ENCODE peak calls at places on chromosomes 6 and 20, in ten cellular contexts. V is midbrain; N is stimulated activated CD4-positive, alpha-beta T cell treated with anti-CD3 and anti-CD28 coated beads, Interleukin-4, amount 100 ng/mL, for 24 hours; Z is T-cell; A is colonic mucosa; W is Right ventricle myocardium superior; I is SJSA1; U is HL-60; R is stimulated activated CD8-positive, alpha-beta memory T cell treated with anti-CD3 and anti-CD28 coated beads, Interleukin-4, amount 100 ng/mL, for 24 hours; X is fibroblast of pulmonary artery. T is an unnamed sample.
A peak's percentile ranks its signal among the peaks of the same experiment; 100 is the strongest.

GRCh38 chr6:1497593-1498105 is 108.3 kb downstream of the FOXF2 start:
- DNase-seq in V (peak; percentile 44), N (no peak), Z (no peak), A (no peak), W (peak; percentile 75), I (no peak), U (no peak), R (no peak), X (no peak), T (no peak)

GRCh38 chr6:8084586-8084985 is 17.8 kb downstream of the EEF1E1 start:
- DNase-seq in V (no peak), N (no peak), Z (no peak), A (no peak), W (no peak), I (no peak), U (no peak), R (no peak), X (peak; percentile 34), T (no peak)

GRCh38 chr6:26536571-26537159 is 1.5 kb upstream of the HMGN4 start:
- DNase-seq in V (peak; percentile 22), N (peak; percentile 57), Z (no peak), A (peak; percentile 32), W (no peak), I (peak; percentile 61), U (peak; percentile 47), R (no peak), X (peak; percentile 69), T (no peak)

GRCh38 chr6:32609731-32610640 is 20.3 kb upstream of the HLA-DRB1 start:
- DNase-seq in V (peak; percentile 67), N (peak; percentile 62), Z (peak; percentile 53), A (peak; percentile 63), W (no peak), I (peak; percentile 85), U (no peak), R (no peak), X (peak; percentile 94), T (peak; percentile 75)

GRCh38 chr6:39102024-39102820 is 12.8 kb downstream of the SAYSD1 start:
- DNase-seq in V (no peak), N (no peak), Z (peak; percentile 3), A (no peak), W (peak; percentile 57), I (no peak), U (no peak), R (no peak), X (peak; percentile 81), T (no peak)

GRCh38 chr6:101477436-101477835 is 83.9 kb downstream of the GRIK2 start:
- DNase-seq in V (no peak), N (no peak), Z (no peak), A (no peak), W (no peak), I (no peak), U (no peak), R (no peak), X (no peak), T (no peak)

GRCh38 chr6:83467620-83468036 is 36.8 kb upstream of the ME1 start:
- DNase-seq in V (peak; percentile 57), N (no peak), Z (no peak), A (no peak), W (peak; percentile 64), I (no peak), U (peak; percentile 96), R (no peak), X (no peak), T (no peak)

GRCh38 chr20:23248524-23248923 is 102.1 kb upstream of the NXT1 start:
- DNase-seq in V (no peak), N (no peak), Z (no peak), A (no peak), W (no peak), I (peak; percentile 16), U (no peak), R (no peak), X (no peak), T (no peak)

GRCh38 chr6:40923326-40923725 is 115.7 kb downstream of the UNC5CL start:
- DNase-seq in V (no peak), N (no peak), Z (no peak), A (no peak), W (no peak), I (no peak), U (no peak), R (no peak), X (no peak), T (no peak)

GRCh38 chr6:118918326-118918725 is 16.6 kb downstream of the MCM9 start:
- DNase-seq in V (no peak), N (no peak), Z (no peak), A (no peak), W (no peak), I (no peak), U (no peak), R (no peak), X (no peak), T (no peak)

GRCh38 chr6:52566853-52567279 is 10.0 kb downstream of the TRAM2 start:
- DNase-seq in V (no peak), N (no peak), Z (no peak), A (no peak), W (no peak), I (no peak), U (no peak), R (no peak), X (peak; percentile 92), T (no peak)

GRCh38 chr20:23257848-23258746 is 92.5 kb upstream of the NXT1 start:
- DNase-seq in V (no peak), N (no peak), Z (no peak), A (no peak), W (no peak), I (peak; percentile 62), U (peak; percentile 43), R (no peak), X (peak; percentile 97), T (no peak)

GRCh38 chr20:50843331-50844276 is 48.7 kb downstream of the BCAS4 start:
- DNase-seq in V (no peak), N (no peak), Z (no peak), A (no peak), W (no peak), I (no peak), U (no peak), R (no peak), X (no peak), T (no peak)

T was measured in spleen.